ENCODE peak calls at places on chromosomes 2 and 18, in seven cellular contexts. U is brain microvascular endothelial cell, Y is fibroblast of the aortic adventitia, E is HepG2, D is fibroblast of lung, G is body of pancreas, R is IMR-90. J is an unnamed sample.

GRCh38 chr18:79905389-79905911 is 46.0 kb downstream of the SLC66A2 start:
- DNase-seq in U (no peak), Y (peak), E (no peak), D (peak), G (no peak), R (peak), J (peak)

GRCh38 chr2:226190479-226191252 is 609.0 kb downstream of the IRS1 start:
- DNase-seq in U (peak), Y (no peak), E (peak), D (no peak), G (no peak), R (peak), J (no peak)

GRCh38 chr2:54535599-54536195 is 79.6 kb downstream of the SPTBN1 start:
- DNase-seq in U (no peak), Y (no peak), E (no peak), D (no peak), G (peak), R (no peak), J (no peak)

GRCh38 chr2:100021798-100022197 is 120.6 kb downstream of the AFF3 start:
- DNase-seq in U (no peak), Y (no peak), E (no peak), D (no peak), G (no peak), R (no peak), J (no peak)

GRCh38 chr2:23381498-23381897 is 3.5 kb upstream of the KLHL29 start:
- DNase-seq in U (no peak), Y (no peak), E (no peak), D (no peak), G (peak), R (no peak), J (no peak)

GRCh38 chr18:49725809-49726514 is 87.4 kb downstream of the ACAA2 start:
- DNase-seq in U (peak), Y (peak), E (peak), D (peak), G (peak), R (peak), J (peak)

GRCh38 chr18:9135912-9136314 is 668 bp upstream of the ANKRD12 start:
- DNase-seq in U (no peak), Y (peak), E (peak), D (no peak), G (peak), R (peak), J (no peak)

GRCh38 chr2:239916205-239917127 is 108.7 kb downstream of the NDUFA10 start:
- DNase-seq in U (no peak), Y (no peak), E (no peak), D (no peak), G (no peak), R (no peak), J (no peak)

GRCh38 chr2:119836455-119837142 is 76.9 kb downstream of the PTPN4 start:
- DNase-seq in U (no peak), Y (no peak), E (no peak), D (no peak), G (no peak), R (no peak), J (no peak)

GRCh38 chr18:44927127-44927849 is 246.6 kb downstream of the SETBP1 start:
- DNase-seq in U (no peak), Y (no peak), E (no peak), D (no peak), G (no peak), R (no peak), J (peak)

GRCh38 chr18:75544496-75544895 is 117.0 kb upstream of the SMIM21 start:
- DNase-seq in U (peak), Y (peak), E (no peak), D (no peak), G (no peak), R (peak), J (peak)

GRCh38 chr2:64742678-64743077 is 89.0 kb upstream of the SERTAD2 start:
- DNase-seq in U (no peak), Y (peak), E (no peak), D (peak), G (no peak), R (no peak), J (no peak)

GRCh38 chr2:45382744-45383143 is 228.3 kb downstream of the SRBD1 start:
- DNase-seq in U (peak), Y (peak), E (no peak), D (peak), G (no peak), R (peak), J (no peak)

GRCh38 chr2:182302174-182302573 is 124.7 kb downstream of the PDE1A start:
- DNase-seq in U (peak), Y (peak), E (no peak), D (peak), G (no peak), R (peak), J (peak)

GRCh38 chr2:66362651-66363050 is 72.3 kb upstream of the MEIS1 start:
- DNase-seq in U (no peak), Y (no peak), E (no peak), D (no peak), G (no peak), R (no peak), J (no peak)

GRCh38 chr2:116416988-116417387 is 1397.5 kb upstream of the DDX18 start:
- DNase-seq in U (no peak), Y (no peak), E (no peak), D (no peak), G (no peak), R (no peak), J (no peak)

GRCh38 chr2:218260742-218261423 is at the start of gene GPBAR1:
- DNase-seq in U (no peak), Y (no peak), E (peak), D (no peak), G (peak), R (no peak), J (no peak)

GRCh38 chr2:47357475-47357874 is 45.5 kb upstream of the MSH2 start:
- DNase-seq in U (peak), Y (peak), E (peak), D (peak), G (no peak), R (peak), J (peak)

GRCh38 chr2:96249654-96250053 is 16.1 kb downstream of the TMEM127 start:
- DNase-seq in U (no peak), Y (peak), E (no peak), D (peak), G (no peak), R (peak), J (peak)

GRCh38 chr2:127560201-127560928 is 24.9 kb downstream of the MYO7B start:
- DNase-seq in U (no peak), Y (no peak), E (peak), D (no peak), G (no peak), R (no peak), J (peak)

GRCh38 chr18:11666831-11667230 is 22.2 kb upstream of the GNAL start:
- DNase-seq in U (no peak), Y (no peak), E (no peak), D (no peak), G (no peak), R (no peak), J (no peak)

GRCh38 chr2:10980071-10980470 is 68.3 kb downstream of the KCNF1 start:
- DNase-seq in U (no peak), Y (no peak), E (no peak), D (peak), G (no peak), R (no peak), J (no peak)

GRCh38 chr2:126406267-126406666 is 249.7 kb upstream of the GYPC start:
- DNase-seq in U (no peak), Y (no peak), E (no peak), D (no peak), G (no peak), R (no peak), J (no peak)

GRCh38 chr2:43176449-43176848 is 50.0 kb downstream of the ZFP36L2 start:
- DNase-seq in U (no peak), Y (no peak), E (no peak), D (no peak), G (no peak), R (no peak), J (no peak)

GRCh38 chr2:240412211-240412830 is 23.1 kb upstream of the GPC1 start:
- DNase-seq in U (no peak), Y (no peak), E (no peak), D (peak), G (no peak), R (no peak), J (no peak)

GRCh38 chr2:198438326-198438725 is 633.9 kb downstream of the PLCL1 start:
- DNase-seq in U (no peak), Y (no peak), E (no peak), D (no peak), G (no peak), R (no peak), J (peak)

GRCh38 chr2:127649100-127649611 is 3.2 kb downstream of the GPR17 start:
- DNase-seq in U (no peak), Y (no peak), E (no peak), D (no peak), G (no peak), R (no peak), J (no peak)

GRCh38 chr2:1743396-1744150 is 742 bp downstream of the PXDN start:
- DNase-seq in U (no peak), Y (peak), E (no peak), D (peak), G (no peak), R (peak), J (peak)

GRCh38 chr18:7877609-7878008 is 310.5 kb downstream of the PTPRM start:
- DNase-seq in U (no peak), Y (no peak), E (peak), D (no peak), G (no peak), R (no peak), J (no peak)

GRCh38 chr18:2442726-2443275 is 128.5 kb downstream of the METTL4 start:
- DNase-seq in U (no peak), Y (peak), E (no peak), D (no peak), G (no peak), R (peak), J (peak)

GRCh38 chr2:75801234-75801982 is 90.7 kb upstream of the GCFC2 start:
- DNase-seq in U (no peak), Y (no peak), E (no peak), D (no peak), G (no peak), R (no peak), J (no peak)

GRCh38 chr2:120798569-120799215 is 63.0 kb downstream of the GLI2 start:
- DNase-seq in U (no peak), Y (no peak), E (no peak), D (no peak), G (no peak), R (no peak), J (peak)

GRCh38 chr2:101983928-101984327 is 7.8 kb upstream of the IL1R2 start:
- DNase-seq in U (no peak), Y (peak), E (peak), D (peak), G (no peak), R (no peak), J (no peak)

GRCh38 chr18:8657873-8658521 is 47.4 kb upstream of the MTCL1 start:
- DNase-seq in U (no peak), Y (peak), E (no peak), D (peak), G (no peak), R (peak), J (peak)

GRCh38 chr2:85504434-85505261 is 34.3 kb upstream of the MAT2A start:
- DNase-seq in U (peak), Y (peak), E (no peak), D (peak), G (peak), R (peak), J (peak)

GRCh38 chr2:120258140-120258539 is 5.5 kb downstream of the RALB start:
- DNase-seq in U (no peak), Y (no peak), E (no peak), D (no peak), G (no peak), R (no peak), J (no peak)

GRCh38 chr2:232231514-232231913 is 147.0 kb upstream of the ALPP start:
- DNase-seq in U (no peak), Y (no peak), E (no peak), D (no peak), G (no peak), R (no peak), J (no peak)
- TF ChIP-seq CTCF in U (no peak), Y (no peak), E (no peak), D (no peak), G (no peak), R (no peak), J (no peak)

DNA sequence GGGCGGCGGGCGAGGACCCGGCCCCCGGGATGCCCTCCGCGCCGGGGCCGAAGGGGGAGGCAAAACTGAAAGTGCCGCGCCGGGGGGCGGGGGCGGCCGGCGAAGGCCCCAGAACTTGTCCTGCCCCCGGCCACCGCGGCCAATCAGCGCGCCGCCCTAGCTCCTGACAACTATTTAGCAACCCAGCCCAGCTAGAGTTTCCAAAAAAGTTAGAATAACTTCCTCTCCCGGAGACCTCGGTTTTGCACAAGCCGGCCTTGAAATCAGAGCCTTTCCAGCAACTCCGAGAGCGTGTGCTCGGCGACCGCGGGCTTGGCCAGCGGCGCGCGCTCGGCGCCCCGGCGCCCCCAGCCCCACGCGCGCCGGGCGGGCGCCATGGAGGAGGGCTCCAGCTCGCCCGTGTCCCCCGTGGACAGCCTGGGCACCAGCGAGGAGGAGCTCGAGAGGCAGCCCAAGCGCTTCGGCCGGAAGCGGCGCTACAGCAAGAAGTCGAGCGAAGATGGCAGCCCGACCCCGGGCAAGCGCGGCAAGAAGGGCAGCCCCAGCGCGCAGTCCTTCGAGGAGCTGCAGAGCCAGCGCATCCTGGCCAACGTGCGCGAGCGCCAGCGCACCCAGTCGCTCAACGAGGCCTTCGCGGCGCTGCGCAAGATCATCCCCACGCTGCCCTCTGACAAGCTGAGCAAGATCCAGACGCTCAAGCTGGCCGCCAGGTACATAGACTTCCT is at the start of gene TWIST2:
- DNase-seq in U (peak), Y (peak), E (no peak), D (peak), G (peak), R (peak), J (peak)
- H3K4me3 ChIP-seq in U (peak), Y (peak), E (peak), D (peak), G (no peak), R (peak), J (peak)

DNA sequence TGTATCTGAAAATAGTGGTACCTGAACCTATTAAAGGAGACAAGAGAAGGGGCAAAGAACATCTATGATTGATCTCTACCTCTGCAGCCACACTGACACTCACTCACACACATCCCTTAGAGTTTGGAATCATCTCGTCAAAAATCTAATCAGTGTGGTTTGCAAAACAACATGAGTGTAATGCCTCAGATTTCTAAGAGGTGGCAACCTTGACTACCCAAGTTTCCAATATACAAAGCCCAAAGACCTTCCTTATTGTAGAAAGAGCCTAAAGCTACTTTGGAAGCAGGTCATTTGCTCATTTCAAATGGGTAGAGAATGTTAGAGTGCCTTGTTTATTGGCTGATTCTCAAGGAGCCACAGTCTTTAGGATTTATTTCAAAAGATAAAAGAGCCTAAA is 444.9 kb downstream of the ARHGAP15 start:
- DNase-seq in U (no peak), Y (no peak), E (no peak), D (no peak), G (no peak), R (no peak), J (no peak)
- TF ChIP-seq CTCF in U (no peak), Y (no peak), E (no peak), D (peak), G (no peak), R (no peak), J (peak)

GRCh38 chr18:55265916-55266488 is 306.7 kb upstream of the CCDC68 start:
- DNase-seq in U (peak), Y (no peak), E (no peak), D (peak), G (no peak), R (peak), J (no peak)

GRCh38 chr18:55262021-55262560 is 302.8 kb upstream of the CCDC68 start:
- DNase-seq in U (no peak), Y (no peak), E (no peak), D (no peak), G (no peak), R (no peak), J (no peak)

GRCh38 chr18:55265130-55265675 is 305.9 kb upstream of the CCDC68 start:
- DNase-seq in U (no peak), Y (no peak), E (no peak), D (no peak), G (no peak), R (no peak), J (no peak)

GRCh38 chr18:55261253-55261652 is 302.0 kb upstream of the CCDC68 start:
- DNase-seq in U (no peak), Y (no peak), E (peak), D (no peak), G (no peak), R (no peak), J (no peak)

DNA sequence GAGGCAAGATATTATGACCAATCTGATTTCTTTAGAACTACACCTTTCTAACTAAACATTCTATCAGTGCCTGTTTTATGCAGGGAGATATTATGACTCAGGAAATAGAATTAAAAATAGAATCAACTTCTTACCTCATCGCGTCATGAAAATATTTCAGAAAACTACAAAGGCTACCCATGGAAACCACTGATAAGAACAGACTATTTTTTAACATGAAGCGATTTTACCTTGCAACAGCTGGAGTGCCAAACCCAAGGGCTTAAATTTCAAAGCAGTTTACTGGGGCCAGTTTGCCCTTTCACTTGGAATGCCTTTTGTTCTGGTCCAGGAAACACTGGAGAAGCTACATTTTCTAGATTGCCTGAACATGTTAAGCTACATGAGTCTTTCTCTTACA is 304.8 kb upstream of the CCDC68 start:
- DNase-seq in U (no peak), Y (peak), E (no peak), D (no peak), G (no peak), R (peak), J (no peak)
- H3K4me3 ChIP-seq in U (no peak), Y (no peak), E (no peak), D (no peak), G (no peak), R (no peak), J (no peak)

DNA sequence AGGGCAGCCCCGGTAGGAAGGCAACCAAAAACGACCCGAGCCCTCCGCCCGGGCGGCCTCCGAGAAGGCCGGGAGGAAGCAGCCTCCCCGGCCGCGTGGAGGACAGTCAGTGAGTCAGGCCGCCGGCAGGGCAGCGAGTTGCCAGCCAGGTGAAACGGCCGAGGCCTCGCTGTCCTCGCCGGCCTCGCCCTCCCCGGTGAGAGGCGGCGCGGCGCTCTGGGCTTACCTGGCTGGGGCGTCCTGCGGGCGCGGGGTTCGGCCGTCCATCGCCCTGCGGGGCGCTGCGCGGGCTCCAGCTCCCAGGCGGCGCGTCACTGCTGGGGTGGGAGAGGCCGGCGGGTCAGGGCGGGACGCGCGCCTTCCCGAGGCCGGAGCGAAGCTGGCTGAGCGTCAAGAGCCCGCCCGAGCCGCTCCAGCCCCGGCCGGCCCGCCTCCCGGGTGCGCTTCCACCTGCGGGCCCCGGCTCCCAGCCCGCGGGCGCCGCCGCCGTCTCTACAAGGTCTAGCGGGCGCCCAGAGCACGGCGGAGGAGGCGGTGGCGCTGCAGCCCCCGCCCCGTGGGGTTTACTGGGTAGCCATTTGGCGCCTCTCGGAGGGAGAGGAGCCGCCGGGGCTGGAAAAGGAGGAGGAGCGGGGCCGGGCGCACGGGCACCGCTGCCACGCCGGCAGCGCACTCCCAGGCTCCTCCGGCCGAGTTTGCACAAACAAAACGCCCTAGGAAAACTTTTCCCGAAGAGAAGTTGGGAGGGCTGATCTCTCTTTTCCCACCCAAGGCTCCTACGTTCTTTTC is 499 bp downstream of the COBLL1 start:
- DNase-seq in U (peak), Y (peak), E (peak), D (peak), G (peak), R (peak), J (peak)
- TF ChIP-seq CTCF in U (no peak), Y (peak), E (peak), D (no peak), G (peak), R (peak), J (no peak)

DNA sequence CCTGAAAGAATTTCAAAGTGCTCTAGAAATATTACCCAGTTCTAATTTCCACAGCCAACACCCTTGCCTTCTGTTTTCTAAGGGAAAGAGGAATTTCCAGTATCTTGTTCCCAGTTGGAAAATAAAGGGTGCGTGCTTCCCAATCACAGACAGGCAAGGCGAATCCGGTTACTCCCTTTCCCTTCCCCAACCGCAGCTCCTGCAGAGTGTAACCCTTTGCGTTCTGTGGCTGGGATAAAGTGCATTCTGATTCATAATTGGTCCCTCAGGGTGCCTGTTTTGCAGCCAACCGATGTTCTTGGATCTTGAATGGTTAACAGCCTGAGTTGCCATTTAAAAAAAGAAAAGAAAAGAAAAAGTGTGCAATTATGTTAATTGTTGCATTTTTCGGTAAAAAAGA is 40.6 kb upstream of the PGAP1 start:
- DNase-seq in U (peak), Y (peak), E (no peak), D (peak), G (no peak), R (peak), J (peak)
- H3K4me3 ChIP-seq in U (peak), Y (peak), E (no peak), D (peak), G (no peak), R (peak), J (peak)

J was measured in AG10803.